ENCODE peak calls at places on chromosomes 12 and 14, in six cellular contexts. L, Z, T, R, W and X are unnamed samples.

GRCh38 chr12:52899338-52900035 is 5.4 kb downstream of the KRT8 start:
- DNase-seq in L (no peak), Z (no peak), T (no peak), R (peak; percentile 25), W (no peak), X (no peak)

GRCh38 chr14:67221248-67221981 is 19.8 kb upstream of the PALS1 start:
- DNase-seq in L (no peak), Z (no peak), T (no peak), R (no peak), W (no peak), X (no peak)

GRCh38 chr12:91921555-91921954 is 224.1 kb downstream of the BTG1 start:
- DNase-seq in L (no peak), Z (no peak), T (no peak), R (no peak), W (no peak), X (no peak)

GRCh38 chr14:73786632-73786941 is 65.0 kb upstream of the PTGR2 start:
- DNase-seq in L (peak; percentile 76), Z (peak; percentile 68), T (peak; percentile 67), R (peak; percentile 51), W (peak; percentile 59), X (no peak)

GRCh38 chr14:91417983-91418386 is 365 bp upstream of the CCDC88C start:
- DNase-seq in L (no peak), Z (peak; percentile 69), T (no peak), R (peak; percentile 46), W (no peak), X (no peak)

GRCh38 chr14:53367631-53368030 is 214.5 kb upstream of the DDHD1 start:
- DNase-seq in L (no peak), Z (no peak), T (no peak), R (no peak), W (no peak), X (no peak)

GRCh38 chr12:117188961-117189724 is 1.1 kb downstream of the FBXO21 start:
- DNase-seq in L (no peak), Z (no peak), T (no peak), R (no peak), W (no peak), X (no peak)

GRCh38 chr12:109840349-109841073 is 7.3 kb upstream of the TRPV4 start:
- DNase-seq in L (no peak), Z (peak; percentile 54), T (no peak), R (no peak), W (no peak), X (no peak)

GRCh38 chr14:22977684-22978486 is 4.5 kb downstream of the AJUBA start:
- DNase-seq in L (peak; percentile 78), Z (peak; percentile 82), T (peak; percentile 87), R (peak; percentile 90), W (peak; percentile 46), X (no peak)

GRCh38 chr12:88896958-88897357 is 316.7 kb upstream of the KITLG start:
- DNase-seq in L (no peak), Z (no peak), T (no peak), R (no peak), W (no peak), X (no peak)

GRCh38 chr14:95935228-95935822 is 58.7 kb downstream of the TUNAR start:
- DNase-seq in L (no peak), Z (no peak), T (peak; percentile 83), R (no peak), W (no peak), X (peak; percentile 15)

GRCh38 chr12:104057771-104058197 is 6.5 kb upstream of the HCFC2 start:
- DNase-seq in L (no peak), Z (no peak), T (peak; percentile 22), R (no peak), W (no peak), X (no peak)

GRCh38 chr12:22880331-22880730 is 255.4 kb downstream of the ETNK1 start:
- DNase-seq in L (no peak), Z (no peak), T (no peak), R (no peak), W (no peak), X (no peak)

GRCh38 chr14:92224348-92224954 is 98.5 kb upstream of the SLC24A4 start:
- DNase-seq in L (no peak), Z (no peak), T (no peak), R (no peak), W (no peak), X (no peak)

GRCh38 chr12:105977256-105978051 is 161.3 kb downstream of the NUAK1 start:
- DNase-seq in L (no peak), Z (no peak), T (no peak), R (no peak), W (no peak), X (no peak)

GRCh38 chr14:92459479-92460421 is 53.8 kb upstream of the RIN3 start:
- DNase-seq in L (no peak), Z (no peak), T (no peak), R (no peak), W (peak; percentile 42), X (no peak)

GRCh38 chr14:103385994-103386491 is 828 bp downstream of the MARK3 start:
- DNase-seq in L (peak; percentile 68), Z (peak; percentile 55), T (peak; percentile 60), R (peak; percentile 45), W (no peak), X (peak; percentile 30)

GRCh38 chr12:132424118-132424438 is 65.9 kb upstream of the FBRSL1 start:
- DNase-seq in L (no peak), Z (no peak), T (no peak), R (no peak), W (no peak), X (no peak)

GRCh38 chr12:71636704-71637115 is 26.9 kb downstream of the ZFC3H1 start:
- DNase-seq in L (no peak), Z (no peak), T (peak; percentile 85), R (no peak), W (no peak), X (no peak)

GRCh38 chr14:67941456-67942018 is 122.0 kb downstream of the RAD51B start:
- DNase-seq in L (no peak), Z (no peak), T (peak; percentile 9), R (no peak), W (no peak), X (no peak)

GRCh38 chr12:124464062-124464461 is 103.3 kb downstream of the NCOR2 start:
- DNase-seq in L (no peak), Z (no peak), T (no peak), R (no peak), W (peak; percentile 48), X (no peak)

DNA sequence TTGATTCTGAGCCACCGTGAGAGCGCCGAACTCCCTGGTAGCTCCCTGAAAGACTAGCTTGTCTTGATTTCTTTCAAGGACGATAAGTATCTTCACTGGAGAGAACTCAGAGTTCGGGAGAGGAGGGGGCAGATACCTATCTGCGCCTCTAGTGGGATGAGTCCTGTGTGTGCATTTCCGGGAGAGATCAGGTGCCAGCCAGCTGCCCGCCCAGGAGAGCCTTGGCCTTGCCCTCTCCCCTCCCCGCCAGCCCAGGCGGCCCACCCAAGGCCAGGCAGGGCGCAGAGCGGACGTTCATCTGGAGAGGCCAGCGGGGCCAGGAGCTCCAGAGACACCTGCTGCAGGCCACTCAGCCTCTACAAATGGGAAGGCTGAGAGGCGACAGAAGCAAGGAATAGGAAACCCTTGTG is 1.0 kb downstream of the CD9 start:
- DNase-seq in L (peak; percentile 80), Z (peak; percentile 68), T (peak; percentile 27), R (peak; percentile 55), W (no peak), X (no peak)
- TF ChIP-seq CTCF in L (no peak), Z (no peak), T (no peak), R (no peak), W (peak; percentile 8), X (no peak)

GRCh38 chr14:68975667-68976066 is 3.4 kb downstream of the ACTN1 start:
- DNase-seq in L (peak; percentile 89), Z (no peak), T (no peak), R (no peak), W (no peak), X (no peak)
- H3K4me1 ChIP-seq in L (no peaks in the 10 kb centered on the region), Z (peaks cover 47% of the 10 kb centered on the region), T (peaks cover 11% of the 10 kb centered on the region), R (peaks cover 52% of the 10 kb centered on the region), W (peaks cover 84% of the 10 kb centered on the region), X (peaks cover 53% of the 10 kb centered on the region)

GRCh38 chr12:65740873-65741600 is 83.2 kb upstream of the HMGA2 start:
- DNase-seq in L (peak; percentile 85), Z (peak; percentile 70), T (peak; percentile 88), R (peak; percentile 77), W (peak; percentile 81), X (peak; percentile 57)

GRCh38 chr12:65740506-65740872 is 83.8 kb upstream of the HMGA2 start:
- DNase-seq in L (no peak), Z (no peak), T (no peak), R (no peak), W (no peak), X (no peak)

GRCh38 chr12:65742481-65742971 is 81.8 kb upstream of the HMGA2 start:
- DNase-seq in L (no peak), Z (no peak), T (no peak), R (no peak), W (no peak), X (no peak)

GRCh38 chr12:65739606-65740005 is 84.7 kb upstream of the HMGA2 start:
- DNase-seq in L (no peak), Z (no peak), T (no peak), R (no peak), W (no peak), X (no peak)

DNA sequence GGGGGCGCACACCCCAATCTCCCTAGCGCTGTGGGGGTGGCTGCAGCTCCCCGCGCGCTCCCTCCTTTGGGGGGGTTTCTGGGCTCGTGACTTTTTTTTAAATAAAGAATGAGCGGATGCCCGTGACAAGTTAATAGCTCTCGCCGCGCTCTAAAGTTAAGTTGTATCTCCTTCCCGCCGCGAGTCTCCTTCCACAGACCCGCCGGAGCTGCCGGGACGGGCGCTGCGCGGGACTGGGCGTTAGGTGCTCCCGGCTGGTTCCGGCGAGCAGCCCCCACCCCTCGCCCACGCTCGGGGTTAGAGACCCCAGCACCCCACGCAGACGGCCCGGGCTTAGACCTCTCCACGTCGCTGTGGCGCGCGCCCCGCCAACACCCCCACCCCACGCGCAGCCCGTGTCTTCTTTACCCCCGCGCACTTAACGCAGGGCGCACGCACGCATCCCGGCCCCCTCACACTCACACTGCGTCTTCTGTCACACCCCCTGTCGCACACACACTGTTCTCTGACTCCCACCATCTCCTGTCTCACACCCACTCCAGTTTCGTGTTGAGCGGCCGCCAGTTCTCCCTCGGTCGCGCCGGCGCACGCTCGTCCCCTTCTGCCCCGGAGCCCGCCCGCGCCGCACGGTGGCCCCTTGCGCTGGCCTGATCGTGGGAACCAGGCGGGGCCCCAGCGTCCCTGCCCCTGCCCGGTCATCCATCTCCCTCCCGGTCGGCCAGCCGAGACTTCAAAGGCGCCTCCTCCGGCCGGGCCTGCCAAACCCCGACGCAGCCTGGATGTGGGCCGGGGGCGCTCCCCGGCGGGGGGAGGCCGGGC is 82.4 kb upstream of the HMGA2 start:
- DNase-seq in L (no peak), Z (no peak), T (peak; percentile 84), R (peak; percentile 25), W (peak; percentile 26), X (no peak)
- TF ChIP-seq CTCF in L (no peak), Z (no peak), T (no peak), R (no peak), W (no peak), X (no peak)

GRCh38 chr14:60642790-60643397 is 6.4 kb downstream of the SIX1 start:
- DNase-seq in L (no peak), Z (no peak), T (no peak), R (no peak), W (no peak), X (no peak)

GRCh38 chr14:60641722-60642269 is 7.5 kb downstream of the SIX1 start:
- DNase-seq in L (no peak), Z (no peak), T (no peak), R (no peak), W (no peak), X (no peak)

GRCh38 chr14:60643443-60644402 is 5.6 kb downstream of the SIX1 start:
- DNase-seq in L (no peak), Z (no peak), T (no peak), R (no peak), W (no peak), X (no peak)

GRCh38 chr14:60640859-60641721 is 8.2 kb downstream of the SIX1 start:
- DNase-seq in L (no peak), Z (no peak), T (no peak), R (no peak), W (no peak), X (no peak)

GRCh38 chr14:60642270-60642789 is 6.9 kb downstream of the SIX1 start:
- DNase-seq in L (no peak), Z (no peak), T (no peak), R (no peak), W (no peak), X (no peak)
- H3K4me1 ChIP-seq in L (no peaks in the 10 kb centered on the region), Z (peaks cover 32% of the 10 kb centered on the region), T (peaks cover 3% of the 10 kb centered on the region), R (peaks cover 35% of the 10 kb centered on the region), W (peaks cover 39% of the 10 kb centered on the region), X (peaks cover 11% of the 10 kb centered on the region)